ENCODE peak calls at places on chromosomes 2 and 18, in five cellular contexts. M is aorta; F is tibial artery; L is spleen; E is effector memory CD4-positive, alpha-beta T cell. X is an unnamed sample. For H3K4me1, the result is how much of the 10 kb centered on the place peaks cover.

GRCh38 chr18:11529081-11529480 is 80.3 kb upstream of the SLC35G4 start:
- DNase-seq in F (no peak), M (no peak), E (no peak), L (no peak), X (no peak)

GRCh38 chr2:72104821-72105588 is 42.7 kb downstream of the CYP26B1 start:
- DNase-seq in E (no peak), M (no peak), F (no peak), L (no peak), X (no peak)

GRCh38 chr2:11498543-11499034 is 32.6 kb upstream of the E2F6 start:
- DNase-seq in L (peak), E (no peak), M (peak), F (peak), X (peak)

GRCh38 chr2:10530607-10531239 is 82.6 kb upstream of the ODC1 start:
- DNase-seq in F (no peak), E (no peak), L (peak), M (no peak), X (no peak)

GRCh38 chr2:23498941-23499340 is 114.0 kb downstream of the KLHL29 start:
- DNase-seq in L (no peak), E (no peak), M (no peak), F (no peak), X (peak)

GRCh38 chr2:120740765-120741513 is 5.3 kb downstream of the GLI2 start:
- DNase-seq in L (peak), F (no peak), E (no peak), M (no peak), X (no peak)

GRCh38 chr2:39620067-39620466 is 45.6 kb upstream of the TMEM178A start:
- DNase-seq in M (peak), F (peak), E (no peak), L (no peak), X (peak)

GRCh38 chr18:50662775-50663383 is 103.0 kb downstream of the MAPK4 start:
- DNase-seq in E (no peak), F (no peak), M (no peak), L (no peak), X (no peak)

GRCh38 chr2:186714611-186715010 is 20.8 kb downstream of the FAM171B start:
- DNase-seq in F (no peak), L (no peak), M (no peak), E (no peak), X (no peak)

GRCh38 chr2:191597186-191597751 is 80.7 kb upstream of the NABP1 start:
- DNase-seq in M (no peak), L (no peak), E (no peak), F (no peak), X (no peak)

GRCh38 chr2:119790466-119790865 is 30.7 kb downstream of the PTPN4 start:
- DNase-seq in M (no peak), F (no peak), L (no peak), E (no peak), X (no peak)

GRCh38 chr2:110677080-110677479 is 783 bp downstream of the BUB1 start:
- DNase-seq in F (no peak), E (no peak), L (no peak), M (no peak), X (no peak)

GRCh38 chr2:219500135-219500534 is 1.4 kb downstream of the GMPPA start:
- DNase-seq in L (no peak), M (no peak), E (no peak), F (no peak), X (peak)

GRCh38 chr2:8987413-8987812 is 16.1 kb downstream of the MBOAT2 start:
- DNase-seq in E (no peak), M (no peak), L (no peak), F (no peak), X (no peak)

GRCh38 chr18:70256184-70256583 is 32.7 kb upstream of the SOCS6 start:
- DNase-seq in M (no peak), E (no peak), L (no peak), F (no peak), X (no peak)

GRCh38 chr2:54482725-54483124 is 26.6 kb downstream of the SPTBN1 start:
- DNase-seq in F (peak), M (peak), E (no peak), L (no peak), X (peak)

GRCh38 chr2:170255971-170256370 is 78.0 kb downstream of the MYO3B start:
- DNase-seq in F (no peak), M (no peak), L (no peak), E (no peak), X (no peak)

GRCh38 chr2:218031771-218032257 is 29.0 kb upstream of the TNS1 start:
- DNase-seq in F (no peak), E (no peak), M (no peak), L (no peak), X (peak)

GRCh38 chr18:48164096-48164475 is 233.6 kb upstream of the SMAD2 start:
- DNase-seq in F (no peak), E (no peak), L (no peak), M (no peak), X (no peak)

GRCh38 chr2:146523218-146523617 is 1321.6 kb upstream of the ACVR2A start:
- DNase-seq in E (no peak), L (no peak), M (no peak), F (no peak), X (no peak)

GRCh38 chr2:62303818-62304217 is 107.9 kb downstream of the B3GNT2 start:
- DNase-seq in M (no peak), L (no peak), F (no peak), E (no peak), X (no peak)

GRCh38 chr2:225400060-225400511 is 576 bp downstream of the NYAP2 start:
- DNase-seq in L (no peak), F (no peak), E (no peak), M (no peak), X (no peak)

GRCh38 chr2:111159640-111160039 is 38.9 kb downstream of the BCL2L11 start:
- DNase-seq in L (no peak), F (no peak), M (no peak), E (no peak), X (no peak)

GRCh38 chr2:39488450-39488849 is 51.4 kb upstream of the MAP4K3 start:
- DNase-seq in M (no peak), F (no peak), L (no peak), E (no peak), X (no peak)

GRCh38 chr2:119428488-119429224 is 3.0 kb upstream of the TMEM37 start:
- DNase-seq in M (peak), E (no peak), L (no peak), F (peak), X (peak)

GRCh38 chr2:228369400-228370031 is 188.0 kb upstream of the SPHKAP start:
- DNase-seq in F (no peak), M (no peak), E (no peak), L (no peak), X (no peak)

GRCh38 chr2:207296265-207296948 is 130.7 kb upstream of the KLF7 start:
- DNase-seq in F (no peak), E (no peak), M (no peak), L (no peak), X (no peak)

GRCh38 chr2:231670892-231671616 is 37.3 kb upstream of the PTMA start:
- DNase-seq in L (peak), M (no peak), E (no peak), F (no peak), X (no peak)

GRCh38 chr18:9475643-9476580 is 599 bp downstream of the RALBP1 start:
- DNase-seq in F (peak), E (peak), M (no peak), L (no peak), X (no peak)

GRCh38 chr2:178195390-178196166 is 1.3 kb downstream of the OSBPL6 start:
- DNase-seq in L (no peak), E (no peak), F (no peak), M (no peak), X (no peak)

GRCh38 chr2:70553584-70554337 is at the start of gene TGFA:
- DNase-seq in E (peak), M (peak), L (peak), F (peak), X (peak)

GRCh38 chr2:43090317-43090716 is 136.1 kb downstream of the ZFP36L2 start:
- DNase-seq in M (no peak), F (no peak), E (no peak), L (no peak), X (no peak)

GRCh38 chr2:120526047-120526562 is 180.2 kb downstream of the INHBB start:
- DNase-seq in E (no peak), M (no peak), L (peak), F (no peak), X (peak)

GRCh38 chr2:159249955-159250723 is 36.4 kb downstream of the WDSUB1 start:
- DNase-seq in M (peak), E (no peak), F (peak), L (no peak), X (peak)

GRCh38 chr2:10877691-10878111 is 34.0 kb upstream of the KCNF1 start:
- DNase-seq in M (no peak), L (no peak), E (no peak), F (no peak), X (no peak)

GRCh38 chr2:73907840-73908452 is 15.1 kb downstream of the ACTG2 start:
- DNase-seq in L (no peak), F (no peak), M (no peak), E (no peak), X (peak)

GRCh38 chr2:152171733-152172132 is 3.8 kb downstream of the STAM2 start:
- DNase-seq in E (no peak), M (no peak), F (no peak), L (no peak), X (no peak)

GRCh38 chr2:212177724-212178123 is 360.9 kb downstream of the ERBB4 start:
- DNase-seq in L (no peak), M (no peak), E (no peak), F (no peak), X (no peak)

GRCh38 chr2:207334631-207335371 is 169.1 kb upstream of the KLF7 start:
- DNase-seq in M (peak), F (peak), E (no peak), L (no peak), X (peak)

GRCh38 chr2:102677219-102678215 is 58.2 kb downstream of the SLC9A2 start:
- DNase-seq in F (no peak), L (no peak), E (no peak), M (no peak), X (no peak)

GRCh38 chr2:76867854-76868253 is 654.3 kb downstream of the LRRTM4 start:
- DNase-seq in F (no peak), M (no peak), E (no peak), L (no peak), X (no peak)
- H3K4me3 ChIP-seq in F (no peak), M (no peak), E (no peak), L (no peak), X (no peak)

GRCh38 chr18:31500161-31500688 is 2.2 kb downstream of the DSG2 start:
- DNase-seq in M (no peak), E (no peak), F (no peak), L (no peak), X (no peak)
- H3K27ac ChIP-seq in M (no peak), E (no peak), F (no peak), L (no peak), X (no peak)

GRCh38 chr2:74925361-74925786 is 33.1 kb upstream of the POLE4 start:
- DNase-seq in M (no peak), F (no peak), L (no peak), E (no peak), X (no peak)
- H3K4me1 ChIP-seq in M (under half), F (under half), L (under half), E (under half), X (under half)

GRCh38 chr18:36572135-36572856 is 256.5 kb downstream of the TPGS2 start:
- DNase-seq in F (peak), M (no peak), E (no peak), L (no peak), X (no peak)
- H3K4me3 ChIP-seq in F (no peak), M (no peak), E (no peak), L (no peak), X (no peak)

DNA sequence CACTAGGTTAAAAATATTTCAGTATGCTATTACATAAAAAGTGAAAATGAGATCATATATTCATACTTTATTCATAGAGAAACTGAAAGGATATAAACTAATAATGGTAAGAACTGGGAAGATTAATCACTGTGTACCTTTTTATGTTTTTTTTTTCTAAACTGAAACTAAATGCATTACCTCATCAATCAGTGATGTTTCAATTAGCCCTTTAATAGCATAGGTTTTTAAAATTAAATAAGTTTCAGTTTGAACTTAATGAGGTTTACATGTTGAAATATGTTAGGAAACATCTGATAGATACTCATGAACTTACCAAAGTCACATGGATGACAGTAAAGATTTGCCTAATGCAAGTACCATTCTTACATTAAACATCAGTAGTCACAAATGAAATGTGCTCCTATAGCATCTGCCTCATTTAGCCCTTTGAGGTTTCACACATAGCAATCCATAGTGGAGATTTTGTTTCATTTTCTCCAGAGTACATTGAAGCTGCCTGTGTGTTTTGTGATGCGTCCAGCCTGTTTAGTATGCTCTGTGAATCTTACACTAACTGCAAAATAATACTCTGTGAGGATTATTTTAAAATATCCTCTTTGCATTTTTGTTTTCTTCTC is 8.9 kb downstream of the MAPRE2 start:
- DNase-seq in L (no peak), M (no peak), E (no peak), F (no peak), X (no peak)
- H3K27ac ChIP-seq in L (peak), M (no peak), E (no peak), F (no peak), X (no peak)

GRCh38 chr18:62449490-62450104 is 73.2 kb upstream of the ZCCHC2 start:
- DNase-seq in L (no peak), M (no peak), E (no peak), F (no peak), X (no peak)

GRCh38 chr18:62450175-62450545 is 72.7 kb upstream of the ZCCHC2 start:
- DNase-seq in L (no peak), F (no peak), E (no peak), M (no peak), X (no peak)

GRCh38 chr18:62448426-62448825 is 74.4 kb upstream of the ZCCHC2 start:
- DNase-seq in E (no peak), F (no peak), M (no peak), L (no peak), X (no peak)

GRCh38 chr18:62452280-62452824 is 70.5 kb upstream of the ZCCHC2 start:
- DNase-seq in L (no peak), F (no peak), M (no peak), E (no peak), X (no peak)

DNA sequence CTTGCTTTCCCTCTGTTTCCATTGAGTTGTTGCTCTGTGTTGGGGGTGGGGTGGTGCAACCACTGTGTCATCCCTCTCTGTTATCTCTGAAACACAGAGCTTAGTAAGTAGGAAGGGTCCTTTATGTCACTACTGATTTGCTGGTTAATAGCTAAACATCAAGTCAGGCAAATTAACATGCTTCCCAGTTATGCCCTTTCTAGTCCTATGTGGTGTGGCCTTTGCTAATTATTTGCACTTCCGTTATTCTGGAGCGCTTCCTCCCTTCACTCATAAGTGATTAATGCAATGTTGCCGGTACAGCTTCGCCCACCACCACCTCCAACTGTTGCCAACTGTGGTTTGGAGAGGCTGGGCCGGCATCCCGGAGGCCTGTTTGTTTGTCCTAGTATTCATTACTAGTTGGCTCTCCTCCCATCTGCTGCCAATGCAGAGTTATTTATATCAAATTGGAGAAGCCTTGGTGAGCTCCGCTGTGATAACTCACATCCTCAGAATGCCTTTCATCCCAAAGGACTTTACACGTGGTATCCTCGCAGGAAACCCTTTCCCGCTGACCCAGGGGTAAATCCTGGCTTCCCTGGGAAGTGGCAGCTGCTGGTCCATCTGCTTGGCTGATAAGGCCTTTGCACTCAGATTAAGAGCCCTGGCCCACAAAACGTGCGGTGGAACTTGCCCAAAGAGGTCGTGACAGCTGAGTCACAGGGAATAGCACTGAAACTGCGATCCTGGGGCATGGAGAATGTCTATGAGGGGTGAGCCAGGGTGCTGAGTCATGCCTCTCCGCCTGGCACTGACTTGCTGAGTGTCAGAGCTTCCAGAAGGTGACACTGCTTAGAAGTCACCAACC is 72.1 kb upstream of the ZCCHC2 start:
- DNase-seq in M (peak), E (no peak), L (peak), F (peak), X (peak)
- H3K4me1 ChIP-seq in M (under half), E (under half), L (under half), F (under half), X (under half)

X was measured in right cardiac atrium.